ENCODE peak calls at places on chromosomes 3 and 15, in six cellular contexts. I, H, X, Q, K and V are unnamed samples.

GRCh38 chr3:190192807-190193206 is 72.1 kb upstream of the P3H2 start:
- DNase-seq in I (no peak), H (peak; percentile 31), X (no peak), Q (no peak), K (no peak), V (no peak)

GRCh38 chr15:99704444-99704838 is 28.8 kb downstream of the LYSMD4 start:
- DNase-seq in I (no peak), H (peak; percentile 88), X (peak; percentile 39), Q (peak; percentile 65), K (no peak), V (peak; percentile 45)

GRCh38 chr15:42421376-42421775 is 62.1 kb downstream of the CAPN3 start:
- DNase-seq in I (no peak), H (no peak), X (no peak), Q (no peak), K (no peak), V (no peak)

GRCh38 chr3:13420817-13421755 is 964 bp upstream of the NUP210 start:
- DNase-seq in I (peak; percentile 30), H (no peak), X (peak; percentile 29), Q (no peak), K (no peak), V (no peak)

GRCh38 chr15:57920916-57921315 is 144.6 kb downstream of the ALDH1A2 start:
- DNase-seq in I (no peak), H (no peak), X (no peak), Q (no peak), K (no peak), V (no peak)

GRCh38 chr15:68279779-68280745 is 2.5 kb downstream of the FEM1B start:
- DNase-seq in I (no peak), H (peak; percentile 58), X (no peak), Q (no peak), K (no peak), V (no peak)

GRCh38 chr3:33915796-33916589 is 117.6 kb downstream of the PDCD6IP start:
- DNase-seq in I (no peak), H (peak; percentile 35), X (no peak), Q (peak; percentile 13), K (no peak), V (no peak)

GRCh38 chr3:66486646-66487045 is 14.2 kb downstream of the LRIG1 start:
- DNase-seq in I (no peak), H (peak; percentile 88), X (no peak), Q (no peak), K (no peak), V (no peak)

GRCh38 chr3:88385090-88385489 is 235.3 kb downstream of the C3orf38 start:
- DNase-seq in I (no peak), H (no peak), X (no peak), Q (peak; percentile 1), K (no peak), V (no peak)

GRCh38 chr15:67103869-67104268 is 38.5 kb downstream of the SMAD3 start:
- DNase-seq in I (no peak), H (no peak), X (no peak), Q (no peak), K (no peak), V (no peak)

DNA sequence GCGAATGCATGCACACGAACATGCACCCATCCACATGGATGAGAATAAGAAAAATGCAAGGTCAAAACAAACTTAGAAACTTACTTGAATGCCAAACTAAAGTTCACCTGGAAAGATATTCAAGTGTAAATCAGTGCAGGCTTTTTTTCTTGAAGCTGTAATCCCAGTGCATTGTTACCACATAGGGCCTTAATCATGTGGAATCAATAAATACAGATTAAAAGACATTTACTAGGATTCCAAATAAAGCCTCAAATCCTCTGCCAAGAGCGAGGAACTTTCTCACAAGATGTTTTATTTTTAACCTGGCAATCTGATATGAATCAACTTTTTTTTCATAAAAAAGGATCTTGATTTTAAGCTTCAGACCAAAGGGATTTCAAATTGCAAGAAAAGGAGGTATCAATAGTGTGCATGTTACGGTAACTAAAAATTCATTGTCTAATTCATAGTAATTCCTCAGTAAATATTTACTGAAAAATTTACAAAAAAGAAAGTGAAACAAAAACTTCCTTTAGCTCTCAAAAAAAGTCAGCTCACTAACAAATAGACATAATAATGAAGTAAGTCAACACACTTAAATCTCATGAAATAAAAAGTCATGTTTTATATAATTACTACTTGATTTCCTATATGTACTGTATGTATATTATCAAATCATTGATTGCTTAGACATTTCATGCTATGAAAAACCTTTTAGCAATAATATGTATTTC is 978.6 kb downstream of the PLOD2 start:
- DNase-seq in I (no peak), H (peak; percentile 18), X (no peak), Q (no peak), K (no peak), V (no peak)
- H3K27ac ChIP-seq in I (no peak overlapping the region), H (no peak overlapping the region), X (no peak overlapping the region), Q (no peak overlapping the region), K (no peak overlapping the region), V (no peak overlapping the region)

GRCh38 chr3:178794711-178795110 is 258.5 kb downstream of the KCNMB2 start:
- DNase-seq in I (no peak), H (no peak), X (no peak), Q (no peak), K (no peak), V (no peak)
- H3K27ac ChIP-seq in I (no peak overlapping the region), H (no peak overlapping the region), X (no peak overlapping the region), Q (no peak overlapping the region), K (no peak overlapping the region), V (no peak overlapping the region)

DNA sequence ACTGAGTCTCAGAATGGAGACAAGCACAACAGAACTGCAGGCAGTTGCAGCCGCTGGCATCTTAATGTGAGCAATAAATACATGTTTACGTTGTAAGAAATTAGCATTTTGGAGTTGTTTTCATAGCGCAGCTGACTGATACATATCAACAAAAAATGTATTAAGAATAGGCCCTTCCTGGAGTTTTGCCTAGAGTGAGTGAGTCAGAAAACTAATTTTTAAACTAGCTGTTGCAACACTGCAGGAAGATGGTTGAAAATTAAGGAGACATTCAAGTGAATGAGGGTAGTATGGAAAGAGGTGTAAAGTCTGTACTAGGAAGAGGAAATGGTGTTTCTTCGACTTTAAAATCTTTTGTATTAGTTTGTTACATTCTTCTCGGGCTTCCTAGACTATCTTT is 39.6 kb upstream of the TIMP4 start:
- DNase-seq in I (no peak), H (peak; percentile 83), X (no peak), Q (peak; percentile 15), K (no peak), V (no peak)
- H3K27ac ChIP-seq in I (no peak overlapping the region), H (no peak overlapping the region), X (no peak overlapping the region), Q (no peak overlapping the region), K (peak overlapping the region; percentile 27), V (no peak overlapping the region)

GRCh38 chr15:80744826-80745225 is 34.3 kb upstream of the CEMIP start:
- DNase-seq in I (no peak), H (peak; percentile 80), X (no peak), Q (no peak), K (no peak), V (no peak)
- H3K27ac ChIP-seq in I (no peak overlapping the region), H (peak overlapping the region; percentile 69), X (no peak overlapping the region), Q (no peak overlapping the region), K (peak overlapping the region; percentile 4), V (peak overlapping the region; percentile 3)

GRCh38 chr3:133803474-133803873 is 2.1 kb upstream of the SRPRB start:
- DNase-seq in I (no peak), H (no peak), X (no peak), Q (no peak), K (no peak), V (no peak)

GRCh38 chr3:133799794-133800585 is 5.6 kb upstream of the SRPRB start:
- DNase-seq in I (no peak), H (peak; percentile 57), X (no peak), Q (peak; percentile 52), K (no peak), V (peak; percentile 63)

GRCh38 chr3:133805384-133805701 is 272 bp upstream of the SRPRB start:
- DNase-seq in I (no peak), H (no peak), X (no peak), Q (no peak), K (no peak), V (peak; percentile 82)

GRCh38 chr3:133805702-133806475 is at the start of gene SRPRB:
- DNase-seq in I (peak; percentile 96), H (peak; percentile 96), X (peak; percentile 97), Q (peak; percentile 92), K (peak; percentile 93), V (no peak)

GRCh38 chr3:133804896-133805295 is 719 bp upstream of the SRPRB start:
- DNase-seq in I (no peak), H (no peak), X (no peak), Q (no peak), K (no peak), V (no peak)
- H3K27ac ChIP-seq in I (no peak overlapping the region), H (no peak overlapping the region), X (no peak overlapping the region), Q (no peak overlapping the region), K (no peak overlapping the region), V (peak overlapping the region; percentile 41)

DNA sequence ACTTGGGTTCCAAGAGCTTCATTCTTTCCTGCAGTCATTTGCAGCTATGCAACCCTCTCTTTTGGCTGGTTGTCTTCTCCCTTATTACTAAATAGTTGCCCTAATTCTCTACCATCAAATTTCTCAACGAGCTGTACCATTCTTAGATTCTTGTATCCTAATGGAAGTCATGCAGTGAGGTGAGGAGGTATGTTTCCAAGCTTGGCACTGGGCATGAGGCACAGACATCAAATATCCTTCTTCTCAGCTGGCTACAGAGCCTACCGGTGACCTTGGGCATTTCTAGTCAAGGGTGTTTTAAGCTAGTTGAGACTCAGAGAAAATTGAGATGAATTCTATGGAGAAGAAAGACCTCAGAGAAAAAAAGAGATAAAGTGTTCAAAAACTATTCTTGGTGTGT is 166.1 kb downstream of the RYR3 start:
- DNase-seq in I (no peak), H (no peak), X (no peak), Q (no peak), K (no peak), V (no peak)
- H3K27ac ChIP-seq in I (no peak overlapping the region), H (no peak overlapping the region), X (no peak overlapping the region), Q (no peak overlapping the region), K (no peak overlapping the region), V (no peak overlapping the region)

GRCh38 chr3:101069796-101070195 is 76.6 kb upstream of the ABI3BP start:
- DNase-seq in I (no peak), H (no peak), X (no peak), Q (no peak), K (no peak), V (no peak)
- H3K27ac ChIP-seq in I (peak overlapping the region; percentile 33), H (no peak overlapping the region), X (no peak overlapping the region), Q (no peak overlapping the region), K (no peak overlapping the region), V (peak overlapping the region; percentile 34)

GRCh38 chr15:63500265-63501250 is 3.8 kb upstream of the USP3 start:
- DNase-seq in I (peak; percentile 72), H (no peak), X (peak; percentile 73), Q (no peak), K (no peak), V (no peak)
- H3K27ac ChIP-seq in I (peak overlapping the region; percentile 98), H (peak overlapping the region; percentile 95), X (peak overlapping the region; percentile 97), Q (peak overlapping the region; percentile 98), K (peak overlapping the region; percentile 94), V (peak overlapping the region; percentile 99)